ENCODE peak calls at places on chromosomes 13 and 19, in seven cellular contexts. A is tibial artery, R is GM23338, O is body of pancreas, Y is heart right ventricle, F is breast epithelium, Z is Peyer's patch. C is an unnamed sample.
A peak's percentile ranks its signal among the peaks of the same experiment; 100 is the strongest.

GRCh38 chr19:13843104-13843921 is 33.6 kb upstream of the NANOS3 start:
- DNase-seq in Y (peak; percentile 72), A (peak; percentile 85), R (peak; percentile 76), Z (peak; percentile 70), F (peak; percentile 84), O (peak; percentile 61), C (peak; percentile 82)

GRCh38 chr13:27053235-27053884 is 118.3 kb downstream of the USP12 start:
- DNase-seq in A (no peak), Z (no peak), R (no peak), O (no peak), F (no peak), Y (no peak), C (no peak)

GRCh38 chr13:44396963-44397580 is 23.4 kb downstream of the SERP2 start:
- DNase-seq in Z (no peak), A (no peak), Y (peak; percentile 51), R (no peak), F (no peak), O (no peak), C (no peak)

GRCh38 chr13:48504606-48505369 is 28.1 kb downstream of the RCBTB2 start:
- DNase-seq in Z (no peak), A (no peak), O (no peak), Y (no peak), F (no peak), R (peak; percentile 59), C (no peak)

GRCh38 chr13:73618275-73618865 is 515.8 kb downstream of the KLF12 start:
- DNase-seq in Y (no peak), A (no peak), O (peak; percentile 35), F (no peak), Z (peak; percentile 56), R (peak; percentile 13), C (no peak)

GRCh38 chr13:76632388-76633044 is 253.7 kb downstream of the KCTD12 start:
- DNase-seq in Z (no peak), A (no peak), R (peak; percentile 48), O (no peak), F (no peak), Y (no peak), C (no peak)

GRCh38 chr13:78183737-78184136 is 265.1 kb upstream of the EDNRB start:
- DNase-seq in O (no peak), Y (no peak), A (no peak), F (no peak), R (no peak), Z (no peak), C (no peak)

GRCh38 chr13:24261566-24261965 is 47.8 kb upstream of the C1QTNF9 start:
- DNase-seq in F (no peak), Z (no peak), O (no peak), A (no peak), Y (no peak), R (no peak), C (no peak)

GRCh38 chr13:21020581-21020980 is 40.8 kb downstream of the LATS2 start:
- DNase-seq in Y (no peak), Z (no peak), F (no peak), R (no peak), O (no peak), A (peak; percentile 23), C (no peak)

GRCh38 chr19:11025006-11025405 is 64.2 kb downstream of the SMARCA4 start:
- DNase-seq in Z (no peak), F (no peak), Y (no peak), O (no peak), A (no peak), R (no peak), C (no peak)

GRCh38 chr19:47274891-47275865 is 493 bp downstream of the INAFM1 start:
- DNase-seq in Y (peak; percentile 42), Z (peak; percentile 59), A (peak; percentile 80), O (peak; percentile 31), R (peak; percentile 62), F (no peak), C (no peak)

GRCh38 chr13:111866731-111867245 is 200.2 kb upstream of the SOX1 start:
- DNase-seq in A (no peak), F (no peak), Y (no peak), O (no peak), Z (no peak), R (no peak), C (no peak)

GRCh38 chr19:49340069-49340864 is 5.1 kb downstream of the CD37 start:
- DNase-seq in R (peak; percentile 80), Y (peak; percentile 81), O (peak; percentile 94), A (peak; percentile 97), F (peak; percentile 69), Z (peak; percentile 72), C (peak; percentile 91)

GRCh38 chr13:106243011-106243410 is 292.5 kb downstream of the EFNB2 start:
- DNase-seq in R (no peak), A (no peak), O (no peak), Z (no peak), Y (no peak), F (no peak), C (no peak)

GRCh38 chr13:78768950-78769349 is 110.0 kb upstream of the OBI1 start:
- DNase-seq in R (no peak), Z (no peak), A (no peak), O (no peak), F (no peak), Y (no peak), C (no peak)

GRCh38 chr19:19372656-19373416 is 32.6 kb upstream of the GATAD2A start:
- DNase-seq in F (no peak), Y (peak; percentile 64), O (peak; percentile 76), R (peak; percentile 65), A (no peak), Z (peak; percentile 74), C (no peak)

GRCh38 chr13:108947551-108948030 is 318.2 kb downstream of the MYO16 start:
- DNase-seq in O (peak; percentile 50), Y (no peak), A (peak; percentile 70), F (no peak), Z (no peak), R (no peak), C (peak; percentile 66)

GRCh38 chr13:108948269-108948671 is 318.9 kb downstream of the MYO16 start:
- DNase-seq in Z (no peak), Y (no peak), R (no peak), F (no peak), A (no peak), O (no peak), C (no peak)

GRCh38 chr13:108950333-108951010 is 321.1 kb downstream of the MYO16 start:
- DNase-seq in F (no peak), O (no peak), Y (no peak), R (no peak), Z (no peak), A (no peak), C (no peak)

GRCh38 chr13:108943842-108944241 is 314.4 kb downstream of the MYO16 start:
- DNase-seq in R (no peak), F (no peak), A (no peak), Y (no peak), O (no peak), Z (no peak), C (no peak)

DNA sequence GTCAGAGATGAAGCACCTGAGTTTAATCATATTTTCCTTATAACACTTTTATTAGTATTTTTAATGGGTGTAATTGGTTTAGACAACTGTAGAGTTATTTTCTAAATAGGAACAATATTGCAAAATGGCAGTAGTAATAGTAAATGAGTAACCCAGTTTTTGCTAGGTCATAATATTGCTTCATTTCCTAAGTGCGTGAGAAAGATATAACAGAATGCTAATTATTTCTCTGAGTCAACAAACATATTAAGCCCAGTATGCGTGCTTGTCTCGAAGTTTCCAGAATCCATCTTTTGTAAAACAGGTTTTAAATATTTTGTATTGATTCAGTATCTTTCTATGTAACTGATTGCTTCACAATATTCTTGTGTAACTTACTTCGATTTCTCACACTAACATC is 315.3 kb downstream of the MYO16 start:
- DNase-seq in A (no peak), Y (no peak), F (no peak), Z (no peak), O (no peak), R (no peak), C (no peak)
- H3K4me1 ChIP-seq in A (no peaks in the 10 kb centered on the region), Y (no peaks in the 10 kb centered on the region), F (no peaks in the 10 kb centered on the region), Z (no peaks in the 10 kb centered on the region), O (no peaks in the 10 kb centered on the region), R (no peaks in the 10 kb centered on the region), C (no peaks in the 10 kb centered on the region)

GRCh38 chr19:38195237-38195636 is 28.8 kb downstream of the DPF1 start:
- DNase-seq in F (no peak), Z (no peak), A (no peak), R (no peak), Y (no peak), O (no peak), C (no peak)
- H3K36me3 ChIP-seq in F (no peaks in the 10 kb centered on the region), Z (peaks cover 64% of the 10 kb centered on the region), A (peaks cover 6% of the 10 kb centered on the region), R (no peaks in the 10 kb centered on the region), Y (peaks cover 16% of the 10 kb centered on the region), O (peaks cover 2% of the 10 kb centered on the region), C (no peaks in the 10 kb centered on the region)

GRCh38 chr19:2469102-2469914 is 6.6 kb upstream of the GADD45B start:
- DNase-seq in F (no peak), A (no peak), R (peak; percentile 65), O (no peak), Y (no peak), Z (no peak), C (no peak)
- H3K27ac ChIP-seq in F (no peak overlapping the region), A (no peak overlapping the region), R (no peak overlapping the region), O (no peak overlapping the region), Y (no peak overlapping the region), Z (no peak overlapping the region), C (no peak overlapping the region)

GRCh38 chr13:30737511-30738342 is 2.4 kb downstream of the ALOX5AP start:
- DNase-seq in Z (no peak), Y (no peak), O (peak; percentile 30), F (no peak), A (no peak), R (no peak), C (peak; percentile 58)
- H3K4me1 ChIP-seq in Z (peaks cover 6% of the 10 kb centered on the region), Y (no peaks in the 10 kb centered on the region), O (no peaks in the 10 kb centered on the region), F (no peaks in the 10 kb centered on the region), A (peaks cover under 1% of the 10 kb centered on the region), R (peaks cover 4% of the 10 kb centered on the region), C (no peaks in the 10 kb centered on the region)

GRCh38 chr19:54128796-54129616 is 8.6 kb upstream of the CNOT3 start:
- DNase-seq in R (no peak), Z (no peak), F (no peak), Y (no peak), A (no peak), O (no peak), C (no peak)

GRCh38 chr19:54127688-54128440 is 9.7 kb upstream of the CNOT3 start:
- DNase-seq in A (no peak), R (no peak), Y (no peak), Z (no peak), O (no peak), F (no peak), C (no peak)

GRCh38 chr19:54129617-54129996 is 8.0 kb upstream of the CNOT3 start:
- DNase-seq in A (no peak), Y (no peak), F (no peak), R (no peak), Z (no peak), O (no peak), C (no peak)

GRCh38 chr19:54125713-54126112 is 10.2 kb downstream of the PRPF31 start:
- DNase-seq in F (no peak), Y (no peak), O (no peak), R (no peak), Z (no peak), A (no peak), C (no peak)

DNA sequence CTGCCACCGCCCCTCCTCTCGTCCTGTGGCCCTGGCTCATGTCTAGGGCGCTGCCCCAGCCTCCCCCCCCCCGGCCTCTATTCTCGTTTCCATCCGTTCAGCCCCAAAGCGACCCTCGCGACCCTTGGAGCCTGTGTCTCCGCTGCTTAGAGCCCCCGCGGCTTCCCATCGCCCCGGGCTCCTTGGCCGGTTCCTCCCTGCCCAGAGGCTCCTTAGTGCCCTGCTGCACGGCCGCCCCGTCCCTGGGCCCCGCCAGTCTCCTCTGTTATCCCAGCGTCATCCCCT is 9.2 kb upstream of the CNOT3 start:
- DNase-seq in O (no peak), R (no peak), A (no peak), F (no peak), Z (no peak), Y (no peak), C (no peak)
- H3K36me3 ChIP-seq in O (peaks cover 43% of the 10 kb centered on the region), R (peaks cover 7% of the 10 kb centered on the region), A (peaks cover 61% of the 10 kb centered on the region), F (peaks cover 14% of the 10 kb centered on the region), Z (peaks cover 75% of the 10 kb centered on the region), Y (peaks cover 84% of the 10 kb centered on the region), C (no peaks in the 10 kb centered on the region)

C was measured in aorta.